ENCODE peak calls at places on chromosomes 4 and X, in ten cellular contexts. K, V, Q, C, H, B, J, U, S and N are unnamed samples.

GRCh38 chr4:82797591-82798081 is 960 bp downstream of the SCD5 start:
- DNase-seq in B (no peak), H (no peak), S (no peak), K (no peak), C (no peak), U (no peak), V (peak), Q (no peak), J (no peak), N (peak)

GRCh38 chr4:168615294-168615693 is 118.4 kb downstream of the PALLD start:
- DNase-seq in C (no peak), H (no peak), V (no peak), Q (no peak), K (no peak), B (no peak), U (no peak), J (peak), S (no peak), N (no peak)

GRCh38 chr4:80071643-80072606 is 1.1 kb downstream of the ANTXR2 start:
- DNase-seq in J (no peak), H (peak), U (peak), V (peak), K (peak), Q (peak), B (peak), C (peak), S (no peak), N (peak)

GRCh38 chrX:70281951-70282350 is at the start of gene RAB41:
- DNase-seq in S (no peak), J (no peak), H (no peak), V (no peak), B (no peak), K (no peak), C (no peak), Q (no peak), U (no peak), N (no peak)

GRCh38 chr4:38503689-38504395 is 160.2 kb upstream of the KLF3 start:
- DNase-seq in B (no peak), S (no peak), V (no peak), H (no peak), K (no peak), U (no peak), Q (no peak), J (no peak), C (no peak), N (no peak)

GRCh38 chrX:119477812-119478232 is 9.6 kb downstream of the SLC25A5 start:
- DNase-seq in C (no peak), V (no peak), H (no peak), Q (no peak), B (no peak), U (no peak), K (peak), J (no peak), S (peak), N (no peak)

GRCh38 chr4:53098681-53099121 is 236.6 kb downstream of the RASL11B start:
- DNase-seq in S (no peak), J (no peak), U (no peak), Q (no peak), K (peak), C (no peak), B (no peak), H (no peak), V (no peak), N (no peak)

GRCh38 chr4:804804-805203 is 21.1 kb downstream of the CPLX1 start:
- DNase-seq in C (no peak), J (no peak), H (no peak), V (no peak), K (no peak), Q (no peak), B (no peak), S (no peak), U (no peak), N (no peak)

GRCh38 chrX:103849558-103849957 is 17.5 kb upstream of the RAB9B start:
- DNase-seq in C (no peak), J (no peak), V (no peak), Q (no peak), H (no peak), U (no peak), S (no peak), K (no peak), B (no peak), N (no peak)

GRCh38 chr4:1973661-1974060 is 35.1 kb downstream of the NELFA start:
- DNase-seq in V (no peak), S (no peak), C (no peak), Q (no peak), B (no peak), U (no peak), H (no peak), K (no peak), J (no peak), N (no peak)

GRCh38 chr4:149409186-149410056 is 406.2 kb downstream of the IQCM start:
- DNase-seq in V (no peak), S (peak), B (no peak), J (peak), K (peak), U (peak), Q (no peak), C (no peak), H (no peak), N (no peak)

GRCh38 chr4:187218705-187219245 is 495.1 kb upstream of the FAT1 start:
- DNase-seq in H (no peak), K (no peak), V (no peak), J (no peak), C (no peak), Q (no peak), U (no peak), S (no peak), B (no peak), N (no peak)

GRCh38 chr4:92455329-92455839 is 151.6 kb downstream of the GRID2 start:
- DNase-seq in H (no peak), U (no peak), J (no peak), C (no peak), V (no peak), B (no peak), S (no peak), K (no peak), Q (no peak), N (no peak)

GRCh38 chrX:101078716-101079115 is at the start of gene TMEM35A:
- DNase-seq in Q (no peak), V (peak), B (no peak), H (no peak), J (no peak), K (no peak), C (no peak), S (peak), U (no peak), N (no peak)

GRCh38 chrX:51404445-51404844 is 71.8 kb downstream of the NUDT10 start:
- DNase-seq in U (no peak), Q (no peak), K (no peak), C (no peak), S (no peak), H (no peak), V (no peak), J (no peak), B (no peak), N (no peak)

GRCh38 chr4:73446336-73446938 is 10.4 kb downstream of the AFP start:
- DNase-seq in K (peak), Q (no peak), B (no peak), H (no peak), U (no peak), S (peak), C (no peak), J (peak), V (no peak), N (peak)

GRCh38 chrX:101813200-101813599 is 118.6 kb downstream of the ZMAT1 start:
- DNase-seq in K (no peak), U (no peak), Q (no peak), V (no peak), H (no peak), B (no peak), S (no peak), J (no peak), C (no peak), N (no peak)

GRCh38 chr4:56410247-56410646 is 23.0 kb upstream of the AASDH start:
- DNase-seq in J (peak), S (peak), Q (no peak), H (no peak), C (no peak), U (peak), V (no peak), K (peak), B (no peak), N (peak)

GRCh38 chr4:99458911-99459447 is 23.8 kb upstream of the ADH7 start:
- DNase-seq in J (no peak), Q (no peak), H (no peak), V (no peak), C (no peak), S (no peak), U (no peak), K (peak), B (no peak), N (no peak)

GRCh38 chr4:4687100-4687499 is 145.3 kb upstream of the STX18 start:
- DNase-seq in S (no peak), B (no peak), H (no peak), Q (no peak), K (no peak), C (no peak), J (no peak), U (no peak), V (no peak), N (no peak)

GRCh38 chrX:108396986-108397385 is 41.2 kb downstream of the COL4A6 start:
- DNase-seq in C (no peak), J (no peak), V (no peak), K (no peak), S (no peak), B (no peak), Q (no peak), U (no peak), H (no peak), N (no peak)

GRCh38 chr4:121791481-121791880 is 9.6 kb upstream of the EXOSC9 start:
- DNase-seq in Q (no peak), V (no peak), C (no peak), H (no peak), U (no peak), K (no peak), S (no peak), B (no peak), J (peak), N (no peak)

GRCh38 chr4:140982613-140983340 is 150.5 kb downstream of the RNF150 start:
- DNase-seq in U (no peak), J (no peak), Q (no peak), H (no peak), V (no peak), K (no peak), B (no peak), C (no peak), S (no peak), N (no peak)

GRCh38 chrX:55056820-55057690 is 17.8 kb upstream of the PAGE2B start:
- DNase-seq in Q (peak), U (no peak), K (peak), J (no peak), C (no peak), V (no peak), H (no peak), B (no peak), S (peak), N (no peak)

GRCh38 chrX:37863728-37864127 is 16.4 kb upstream of the DYNLT3 start:
- DNase-seq in H (no peak), V (no peak), B (no peak), C (no peak), Q (no peak), U (no peak), K (no peak), S (no peak), J (no peak), N (no peak)

GRCh38 chr4:6446130-6446482 is 26.3 kb downstream of the PPP2R2C start:
- DNase-seq in C (no peak), B (no peak), K (no peak), Q (no peak), J (no peak), U (no peak), S (no peak), V (no peak), H (no peak), N (no peak)

GRCh38 chr4:124970011-124970410 is 257.5 kb upstream of the ANKRD50 start:
- DNase-seq in C (no peak), Q (no peak), K (peak), J (no peak), U (no peak), V (no peak), B (no peak), S (no peak), H (no peak), N (no peak)

GRCh38 chr4:86484241-86484640 is 109.9 kb upstream of the PTPN13 start:
- DNase-seq in K (no peak), H (no peak), S (no peak), B (no peak), J (no peak), U (no peak), C (no peak), Q (no peak), V (no peak), N (no peak)

GRCh38 chr4:89308161-89308500 is 531 bp upstream of the GPRIN3 start:
- DNase-seq in S (no peak), J (no peak), C (no peak), Q (peak), U (no peak), V (no peak), B (no peak), H (no peak), K (no peak), N (no peak)

GRCh38 chr4:122614621-122615020 is 6.2 kb downstream of the IL21 start:
- DNase-seq in J (no peak), S (no peak), U (no peak), H (no peak), V (no peak), B (no peak), C (no peak), Q (no peak), K (no peak), N (no peak)

GRCh38 chr4:146916479-146917076 is 29.1 kb downstream of the TTC29 start:
- DNase-seq in U (no peak), S (peak), K (peak), B (no peak), C (no peak), Q (peak), H (no peak), V (peak), J (peak), N (peak)